ENCODE peak calls at places on chromosome 1, in six cellular contexts. G is A549, U is uterus, L is DND-41, X is breast epithelium, B is cardiac muscle cell. P is an unnamed sample.

GRCh38 chr1:192707978-192708547 is 72.1 kb downstream of the RGS13 start:
- DNase-seq in B (no peak), U (no peak), G (no peak), L (no peak), X (no peak), P (no peak)

GRCh38 chr1:206012086-206012859 is 9.1 kb upstream of the RAB7B start:
- DNase-seq in L (peak; percentile 84), X (no peak), G (no peak), U (no peak), B (peak; percentile 45), P (peak; percentile 91)

GRCh38 chr1:1785666-1786065 is 7.4 kb upstream of the NADK start:
- DNase-seq in U (no peak), G (no peak), L (no peak), B (no peak), X (no peak), P (no peak)

GRCh38 chr1:18893120-18893519 is 9.2 kb downstream of the ALDH4A1 start:
- DNase-seq in B (no peak), X (no peak), G (no peak), L (no peak), U (no peak), P (no peak)

GRCh38 chr1:19120070-19120469 is 90.0 kb downstream of the UBR4 start:
- DNase-seq in L (no peak), B (no peak), U (no peak), G (no peak), X (no peak), P (no peak)

GRCh38 chr1:165855010-165855838 is 27.8 kb downstream of the UCK2 start:
- DNase-seq in L (no peak), B (no peak), U (no peak), G (no peak), X (no peak), P (no peak)

GRCh38 chr1:232404981-232405380 is 225.0 kb downstream of the SIPA1L2 start:
- DNase-seq in L (no peak), U (no peak), B (peak; percentile 31), X (no peak), G (no peak), P (no peak)

GRCh38 chr1:179337942-179338560 is 27.7 kb upstream of the AXDND1 start:
- DNase-seq in U (no peak), B (no peak), G (no peak), L (no peak), X (no peak), P (no peak)

DNA sequence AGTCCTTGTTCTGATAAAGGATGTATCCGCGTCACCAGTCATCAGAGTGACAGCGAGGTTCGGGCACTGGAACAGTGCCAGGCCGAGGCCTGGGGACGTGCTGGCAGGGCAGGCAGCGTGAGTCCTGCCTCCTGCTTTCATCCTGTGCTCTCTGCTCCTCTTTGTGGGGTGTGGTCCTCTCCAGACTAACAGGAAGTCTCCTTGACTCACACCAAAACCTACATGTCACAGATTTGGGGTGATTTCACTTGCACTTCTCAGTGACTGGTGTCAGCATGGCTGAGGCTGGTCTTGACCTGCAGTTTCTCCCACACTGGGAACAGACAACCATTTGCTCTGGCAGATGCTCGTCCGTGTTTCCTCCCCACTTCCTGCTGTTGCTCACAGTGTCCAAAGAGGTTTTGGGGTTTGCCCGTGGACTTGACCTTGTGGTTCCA is 8.8 kb upstream of the NLRP3 start:
- DNase-seq in G (no peak), X (no peak), B (no peak), U (no peak), L (no peak), P (peak; percentile 87)
- H3K27ac ChIP-seq in G (no peak overlapping the region), X (no peak overlapping the region), B (no peak overlapping the region), U (no peak overlapping the region), L (no peak overlapping the region), P (no peak overlapping the region)

GRCh38 chr1:203427451-203427850 is 48.2 kb upstream of the PRELP start:
- DNase-seq in L (no peak), G (no peak), B (no peak), X (no peak), U (no peak), P (no peak)

GRCh38 chr1:203426349-203426748 is 49.3 kb upstream of the PRELP start:
- DNase-seq in L (no peak), G (no peak), X (no peak), B (no peak), U (no peak), P (no peak)

GRCh38 chr1:203425668-203425999 is 50.0 kb upstream of the PRELP start:
- DNase-seq in L (no peak), B (no peak), U (no peak), G (no peak), X (no peak), P (no peak)

GRCh38 chr1:203426870-203427269 is 48.7 kb upstream of the PRELP start:
- DNase-seq in B (no peak), X (no peak), G (no peak), U (no peak), L (no peak), P (no peak)

GRCh38 chr1:203428981-203429599 is 46.5 kb upstream of the PRELP start:
- DNase-seq in G (no peak), L (no peak), X (no peak), U (no peak), B (peak; percentile 27), P (peak; percentile 27)
- H3K27ac ChIP-seq in G (no peak overlapping the region), L (no peak overlapping the region), X (no peak overlapping the region), U (no peak overlapping the region), B (no peak overlapping the region), P (no peak overlapping the region)

DNA sequence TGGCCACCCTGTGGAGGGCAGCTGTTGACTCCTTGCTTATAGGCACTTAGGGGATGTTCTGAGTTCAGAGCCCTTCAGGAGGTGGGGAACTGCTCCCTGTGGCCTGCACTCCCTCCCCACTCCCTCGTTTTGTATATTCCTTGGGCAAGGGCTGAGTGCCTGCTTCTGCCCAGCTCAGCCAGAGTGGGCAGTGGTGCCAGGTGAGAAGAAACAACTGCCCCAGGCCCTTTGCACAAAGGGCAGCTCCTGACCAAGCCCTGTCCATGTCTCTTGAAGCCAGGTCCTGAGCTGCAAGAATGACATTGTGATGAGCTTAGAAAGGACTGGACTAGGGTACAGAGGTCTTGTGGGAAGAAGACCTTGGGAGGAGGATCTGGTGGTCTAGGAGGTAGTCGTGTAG is 2.2 kb downstream of the AGTRAP start:
- DNase-seq in U (no peak), L (no peak), X (no peak), G (no peak), B (no peak), P (no peak)
- H3K27ac ChIP-seq in U (no peak overlapping the region), L (no peak overlapping the region), X (peak overlapping the region; percentile 99), G (peak overlapping the region; percentile 98), B (no peak overlapping the region), P (no peak overlapping the region)

GRCh38 chr1:225882699-225883615 is 777 bp upstream of the TMEM63A start:
- DNase-seq in L (no peak), B (peak; percentile 51), U (peak; percentile 61), G (peak; percentile 59), X (peak; percentile 24), P (peak; percentile 54)
- H3K27ac ChIP-seq in L (peak overlapping the region; percentile 45), B (peak overlapping the region; percentile 45), U (peak overlapping the region; percentile 91), G (peak overlapping the region; percentile 95), X (peak overlapping the region; percentile 98), P (peak overlapping the region; percentile 93)